ENCODE peak calls at places on chromosomes 4 and X, in six cellular contexts. One of them, this sample, is unnamed.

GRCh38 chrX:65581661-65582339 is 47.2 kb upstream of the LAS1L start:
- DNase-seq in effector CD4-positive, alpha-beta T cell: peak
- DNase-seq in mucosa of descending colon: no peak
- DNase-seq in EL: peak
- DNase-seq in effector memory CD4-positive, alpha-beta T cell: peak
- DNase-seq in HFFc6: peak
- DNase-seq in this sample: peak

GRCh38 chrX:54937416-54937815 is 16.8 kb downstream of the TRO start:
- DNase-seq in HFFc6: no peak
- DNase-seq in effector memory CD4-positive, alpha-beta T cell: no peak
- DNase-seq in EL: no peak
- DNase-seq in mucosa of descending colon: no peak
- DNase-seq in effector CD4-positive, alpha-beta T cell: no peak
- DNase-seq in this sample: no peak

GRCh38 chr4:152106113-152106763 is 345.4 kb upstream of the GATB start:
- DNase-seq in EL: peak
- DNase-seq in HFFc6: peak
- DNase-seq in mucosa of descending colon: peak
- DNase-seq in effector memory CD4-positive, alpha-beta T cell: no peak
- DNase-seq in effector CD4-positive, alpha-beta T cell: no peak
- DNase-seq in this sample: peak

GRCh38 chr4:7769308-7769841 is 170.3 kb downstream of the AFAP1 start:
- DNase-seq in mucosa of descending colon: no peak
- DNase-seq in effector memory CD4-positive, alpha-beta T cell: no peak
- DNase-seq in EL: no peak
- DNase-seq in effector CD4-positive, alpha-beta T cell: no peak
- DNase-seq in HFFc6: no peak
- DNase-seq in this sample: no peak

GRCh38 chr4:2689825-2690700 is 66.1 kb downstream of the TNIP2 start:
- DNase-seq in mucosa of descending colon: peak
- DNase-seq in EL: no peak
- DNase-seq in HFFc6: no peak
- DNase-seq in effector CD4-positive, alpha-beta T cell: no peak
- DNase-seq in effector memory CD4-positive, alpha-beta T cell: no peak
- DNase-seq in this sample: peak

GRCh38 chr4:152165146-152165545 is 370.7 kb downstream of the FBXW7 start:
- DNase-seq in HFFc6: peak
- DNase-seq in effector CD4-positive, alpha-beta T cell: no peak
- DNase-seq in effector memory CD4-positive, alpha-beta T cell: no peak
- DNase-seq in EL: peak
- DNase-seq in mucosa of descending colon: no peak
- DNase-seq in this sample: no peak

GRCh38 chr4:41746440-41747229 is 1.9 kb downstream of the PHOX2B start:
- DNase-seq in effector memory CD4-positive, alpha-beta T cell: no peak
- DNase-seq in mucosa of descending colon: no peak
- DNase-seq in effector CD4-positive, alpha-beta T cell: no peak
- DNase-seq in HFFc6: no peak
- DNase-seq in EL: no peak
- DNase-seq in this sample: no peak

GRCh38 chrX:153925739-153926593 is at the start of gene ARHGAP4:
- DNase-seq in EL: no peak
- DNase-seq in HFFc6: no peak
- DNase-seq in effector CD4-positive, alpha-beta T cell: peak
- DNase-seq in effector memory CD4-positive, alpha-beta T cell: peak
- DNase-seq in mucosa of descending colon: peak
- DNase-seq in this sample: no peak

GRCh38 chr4:155392486-155393184 is 15.9 kb upstream of the MAP9 start:
- DNase-seq in mucosa of descending colon: no peak
- DNase-seq in effector memory CD4-positive, alpha-beta T cell: no peak
- DNase-seq in effector CD4-positive, alpha-beta T cell: no peak
- DNase-seq in EL: peak
- DNase-seq in HFFc6: peak
- DNase-seq in this sample: no peak

GRCh38 chrX:38142598-38142997 is 78.1 kb downstream of the SRPX start:
- DNase-seq in HFFc6: no peak
- DNase-seq in effector CD4-positive, alpha-beta T cell: no peak
- DNase-seq in mucosa of descending colon: no peak
- DNase-seq in EL: no peak
- DNase-seq in effector memory CD4-positive, alpha-beta T cell: no peak
- DNase-seq in this sample: no peak

GRCh38 chr4:188992706-188993105 is 853.5 kb downstream of the TRIML1 start:
- DNase-seq in effector CD4-positive, alpha-beta T cell: no peak
- DNase-seq in HFFc6: no peak
- DNase-seq in effector memory CD4-positive, alpha-beta T cell: no peak
- DNase-seq in EL: no peak
- DNase-seq in mucosa of descending colon: no peak
- DNase-seq in this sample: no peak

GRCh38 chr4:86664959-86665358 is 70.8 kb downstream of the PTPN13 start:
- DNase-seq in effector memory CD4-positive, alpha-beta T cell: no peak
- DNase-seq in EL: peak
- DNase-seq in HFFc6: peak
- DNase-seq in effector CD4-positive, alpha-beta T cell: no peak
- DNase-seq in mucosa of descending colon: no peak
- DNase-seq in this sample: no peak

GRCh38 chrX:38959736-38960534 is 158.7 kb downstream of the MID1IP1 start:
- DNase-seq in effector memory CD4-positive, alpha-beta T cell: no peak
- DNase-seq in mucosa of descending colon: no peak
- DNase-seq in HFFc6: no peak
- DNase-seq in effector CD4-positive, alpha-beta T cell: no peak
- DNase-seq in EL: no peak
- DNase-seq in this sample: no peak